ENCODE peak calls at places on chromosomes 11 and 22, in nine cellular contexts. C, A, V, B, Z, M, P, L and G are unnamed samples.

GRCh38 chr11:35589281-35589680 is 29.0 kb upstream of the FJX1 start:
- DNase-seq in C (no peak), A (no peak), V (no peak), B (no peak), Z (no peak), M (no peak), P (no peak), L (no peak), G (no peak)

GRCh38 chr11:127737499-127737898 is 736.9 kb upstream of the KIRREL3 start:
- DNase-seq in C (no peak), A (no peak), V (no peak), B (no peak), Z (no peak), M (no peak), P (no peak), L (no peak), G (no peak)

GRCh38 chr11:124174001-124174400 is 9.1 kb upstream of the OR10D3 start:
- DNase-seq in C (no peak), A (no peak), V (no peak), B (peak), Z (no peak), M (no peak), P (no peak), L (peak), G (no peak)

GRCh38 chr11:66070604-66071325 is 693 bp downstream of the PACS1 start:
- DNase-seq in C (no peak), A (no peak), V (peak), B (peak), Z (peak), M (no peak), P (no peak), L (peak), G (peak)

GRCh38 chr11:84437129-84438123 is 1151.3 kb upstream of the CCDC90B start:
- DNase-seq in C (peak), A (no peak), V (peak), B (peak), Z (peak), M (no peak), P (no peak), L (peak), G (no peak)

GRCh38 chr22:19765477-19766234 is 5.1 kb downstream of the TBX1 start:
- DNase-seq in C (no peak), A (no peak), V (peak), B (no peak), Z (peak), M (no peak), P (no peak), L (peak), G (no peak)

GRCh38 chr22:37775785-37776638 is 31.7 kb upstream of the GCAT start:
- DNase-seq in C (no peak), A (no peak), V (no peak), B (no peak), Z (no peak), M (no peak), P (no peak), L (peak), G (no peak)

GRCh38 chr11:17651681-17652080 is 67.7 kb upstream of the MYOD1 start:
- DNase-seq in C (no peak), A (no peak), V (no peak), B (no peak), Z (no peak), M (no peak), P (no peak), L (no peak), G (no peak)

GRCh38 chr11:71929491-71929890 is 645 bp downstream of the RNF121 start:
- DNase-seq in C (no peak), A (no peak), V (no peak), B (no peak), Z (no peak), M (no peak), P (no peak), L (no peak), G (no peak)

GRCh38 chr11:48307760-48308386 is 1.9 kb downstream of the OR4S1 start:
- DNase-seq in C (peak), A (peak), V (no peak), B (peak), Z (no peak), M (peak), P (peak), L (peak), G (peak)

GRCh38 chr22:29071261-29072045 is 1.4 kb upstream of the KREMEN1 start:
- DNase-seq in C (no peak), A (no peak), V (peak), B (peak), Z (peak), M (no peak), P (no peak), L (peak), G (no peak)

GRCh38 chr11:67062526-67063373 is 6.1 kb downstream of the RHOD start:
- DNase-seq in C (no peak), A (no peak), V (no peak), B (no peak), Z (no peak), M (no peak), P (no peak), L (peak), G (no peak)

GRCh38 chr22:40965936-40966557 is 14.9 kb downstream of the RBX1 start:
- DNase-seq in C (no peak), A (no peak), V (no peak), B (no peak), Z (no peak), M (no peak), P (no peak), L (no peak), G (no peak)

GRCh38 chr11:123122341-123122740 is 60.4 kb upstream of the HSPA8 start:
- DNase-seq in C (no peak), A (no peak), V (no peak), B (no peak), Z (no peak), M (no peak), P (no peak), L (peak), G (no peak)

GRCh38 chr22:38433871-38434270 is 21.1 kb downstream of the KCNJ4 start:
- DNase-seq in C (no peak), A (no peak), V (no peak), B (no peak), Z (no peak), M (no peak), P (no peak), L (no peak), G (no peak)

GRCh38 chr11:123357990-123358827 is 71.9 kb upstream of the GRAMD1B start:
- DNase-seq in C (no peak), A (no peak), V (peak), B (peak), Z (peak), M (no peak), P (no peak), L (peak), G (no peak)

GRCh38 chr11:120337896-120338840 is 2.0 kb downstream of the ARHGEF12 start:
- DNase-seq in C (no peak), A (no peak), V (no peak), B (peak), Z (no peak), M (no peak), P (no peak), L (peak), G (no peak)

GRCh38 chr22:20995329-20996030 is 6.4 kb downstream of the THAP7 start:
- DNase-seq in C (no peak), A (no peak), V (no peak), B (no peak), Z (peak), M (no peak), P (no peak), L (no peak), G (no peak)

GRCh38 chr22:45631140-45631539 is 40.5 kb upstream of the ATXN10 start:
- DNase-seq in C (no peak), A (no peak), V (no peak), B (peak), Z (peak), M (no peak), P (no peak), L (no peak), G (no peak)

GRCh38 chr22:29030618-29031235 is 30.9 kb downstream of the C22orf31 start:
- DNase-seq in C (no peak), A (no peak), V (no peak), B (peak), Z (peak), M (no peak), P (no peak), L (peak), G (no peak)

GRCh38 chr11:124415356-124415923 is 9.2 kb downstream of the OR8B4 start:
- DNase-seq in C (peak), A (no peak), V (no peak), B (peak), Z (no peak), M (no peak), P (no peak), L (peak), G (no peak)

GRCh38 chr11:28472904-28473303 is 364.7 kb downstream of the METTL15 start:
- DNase-seq in C (no peak), A (no peak), V (no peak), B (no peak), Z (no peak), M (no peak), P (no peak), L (no peak), G (no peak)

GRCh38 chr22:32531228-32531627 is 56.6 kb downstream of the FBXO7 start:
- DNase-seq in C (no peak), A (no peak), V (no peak), B (no peak), Z (no peak), M (no peak), P (no peak), L (no peak), G (no peak)

GRCh38 chr11:118607401-118608267 is at the start of gene PHLDB1:
- DNase-seq in C (no peak), A (peak), V (peak), B (peak), Z (peak), M (peak), P (peak), L (peak), G (peak)

GRCh38 chr22:32539631-32540449 is 65.2 kb downstream of the FBXO7 start:
- DNase-seq in C (no peak), A (no peak), V (no peak), B (no peak), Z (no peak), M (no peak), P (no peak), L (peak), G (no peak)

GRCh38 chr11:61152816-61153592 is 8.2 kb downstream of the VPS37C start:
- DNase-seq in C (no peak), A (no peak), V (no peak), B (no peak), Z (no peak), M (no peak), P (no peak), L (peak), G (no peak)